ENCODE peak calls at places on chromosomes 6 and 20, in six cellular contexts. H is ascending aorta, K is aorta, A is HepG2, Y is spleen, W is upper lobe of right lung. D is an unnamed sample. For H3K9me3, the result is how much of the 10 kb centered on the place peaks cover.

GRCh38 chr6:30837870-30838269 is 46.4 kb upstream of the DDR1 start:
- DNase-seq in A (no peak), Y (no peak), W (no peak), K (no peak), H (no peak), D (no peak)

GRCh38 chr6:42313038-42313437 is 95.4 kb upstream of the MRPS10 start:
- DNase-seq in W (no peak), H (no peak), Y (no peak), A (no peak), K (no peak), D (no peak)

GRCh38 chr6:137092018-137092417 is 47.3 kb upstream of the IL20RA start:
- DNase-seq in K (no peak), A (no peak), Y (no peak), H (no peak), W (no peak), D (no peak)

GRCh38 chr6:41427642-41428401 is 92.4 kb downstream of the NCR2 start:
- DNase-seq in H (peak), K (peak), W (peak), A (peak), Y (peak), D (peak)

GRCh38 chr6:125346926-125347563 is 45.3 kb upstream of the HDDC2 start:
- DNase-seq in Y (no peak), W (no peak), H (no peak), K (no peak), A (no peak), D (no peak)

GRCh38 chr6:163533443-163533842 is 118.9 kb downstream of the QKI start:
- DNase-seq in W (no peak), A (peak), Y (no peak), K (no peak), H (no peak), D (peak)

GRCh38 chr6:161257778-161258457 is 15.9 kb downstream of the AGPAT4 start:
- DNase-seq in W (no peak), H (peak), Y (no peak), K (peak), A (no peak), D (peak)

GRCh38 chr20:47711046-47711752 is 74.1 kb downstream of the SULF2 start:
- DNase-seq in A (peak), W (no peak), Y (no peak), K (no peak), H (no peak), D (no peak)

GRCh38 chr20:33401922-33402369 is 627 bp upstream of the CDK5RAP1 start:
- DNase-seq in H (no peak), A (no peak), Y (no peak), K (no peak), W (no peak), D (peak)

GRCh38 chr6:115838763-115839401 is 221.8 kb downstream of the FRK start:
- DNase-seq in A (peak), Y (no peak), W (no peak), H (no peak), K (no peak), D (peak)

GRCh38 chr20:23022849-23023248 is 12.3 kb upstream of the SSTR4 start:
- DNase-seq in H (no peak), Y (no peak), W (no peak), A (no peak), K (no peak), D (no peak)

GRCh38 chr20:32623667-32624157 is 38.6 kb upstream of the NOL4L start:
- DNase-seq in H (no peak), A (no peak), K (no peak), W (no peak), Y (no peak), D (no peak)

GRCh38 chr6:12815884-12816600 is 99.5 kb downstream of the PHACTR1 start:
- DNase-seq in K (no peak), W (no peak), H (no peak), A (no peak), Y (no peak), D (no peak)

GRCh38 chr6:97160280-97160679 is 122.7 kb downstream of the MMS22L start:
- DNase-seq in W (no peak), A (no peak), K (no peak), H (no peak), Y (no peak), D (no peak)

GRCh38 chr6:156601156-156601820 is 175.9 kb upstream of the ARID1B start:
- DNase-seq in K (no peak), A (no peak), H (no peak), Y (no peak), W (no peak), D (no peak)

GRCh38 chr20:62937353-62938104 is 418 bp upstream of the GID8 start:
- DNase-seq in W (peak), H (peak), Y (peak), A (peak), K (peak), D (peak)

GRCh38 chr6:104525677-104526322 is 333.9 kb downstream of the HACE1 start:
- DNase-seq in A (peak), Y (peak), K (peak), W (peak), H (peak), D (peak)

GRCh38 chr6:139943391-139943790 is 568.9 kb upstream of the CITED2 start:
- DNase-seq in H (no peak), A (peak), Y (no peak), K (no peak), W (no peak), D (no peak)

GRCh38 chr20:41232971-41233926 is 84.3 kb downstream of the ZHX3 start:
- DNase-seq in H (no peak), Y (no peak), A (no peak), K (no peak), W (no peak), D (no peak)

DNA sequence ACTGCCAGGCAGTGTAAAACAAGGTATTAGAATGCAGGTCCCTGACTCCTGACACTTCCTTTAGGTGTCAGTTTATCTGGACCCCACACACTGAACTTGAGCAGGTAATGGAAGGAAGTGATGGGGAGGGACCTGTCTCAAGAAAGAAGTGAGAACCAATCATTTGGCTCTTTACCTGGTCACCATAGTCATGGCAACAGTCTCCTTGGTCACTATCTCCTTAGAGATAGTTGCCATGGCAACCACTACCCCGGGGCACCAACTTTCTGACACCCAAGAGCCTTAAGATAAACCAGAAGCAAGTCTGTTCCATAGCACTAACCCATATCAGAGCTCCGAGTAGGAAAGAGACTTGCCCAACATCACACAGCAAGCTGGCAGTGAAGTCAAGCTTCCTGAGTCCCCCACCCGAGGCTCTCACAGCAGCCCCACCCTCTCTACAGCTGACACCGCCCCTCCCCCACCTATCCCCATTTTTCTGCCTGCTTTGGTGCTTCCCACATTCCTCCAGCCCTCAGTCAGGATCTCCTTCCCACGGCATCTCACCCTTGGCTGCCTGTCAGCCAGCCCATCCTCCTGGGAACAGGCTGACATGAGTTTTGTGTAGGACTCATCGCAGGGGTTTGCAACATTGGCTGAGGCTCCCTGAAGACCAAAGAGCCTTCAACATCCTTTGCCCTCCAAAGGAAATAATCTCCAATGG is 16.3 kb upstream of the HM13 start:
- DNase-seq in H (peak), A (no peak), W (no peak), Y (no peak), K (peak), D (peak)
- H3K9me3 ChIP-seq in H (under half), A (under half), W (under half), Y (under half), K (under half), D (under half)

GRCh38 chr6:56361812-56362211 is 114.4 kb upstream of the COL21A1 start:
- DNase-seq in K (no peak), Y (peak), H (no peak), W (no peak), A (no peak), D (peak)

GRCh38 chr6:56353860-56354259 is 106.5 kb upstream of the COL21A1 start:
- DNase-seq in H (no peak), Y (no peak), A (no peak), W (no peak), K (no peak), D (no peak)

GRCh38 chr6:56356431-56356830 is 109.1 kb upstream of the COL21A1 start:
- DNase-seq in A (no peak), K (no peak), Y (no peak), W (no peak), H (no peak), D (peak)

GRCh38 chr6:56359201-56359899 is 112.0 kb upstream of the COL21A1 start:
- DNase-seq in H (peak), K (peak), A (peak), Y (no peak), W (no peak), D (peak)

DNA sequence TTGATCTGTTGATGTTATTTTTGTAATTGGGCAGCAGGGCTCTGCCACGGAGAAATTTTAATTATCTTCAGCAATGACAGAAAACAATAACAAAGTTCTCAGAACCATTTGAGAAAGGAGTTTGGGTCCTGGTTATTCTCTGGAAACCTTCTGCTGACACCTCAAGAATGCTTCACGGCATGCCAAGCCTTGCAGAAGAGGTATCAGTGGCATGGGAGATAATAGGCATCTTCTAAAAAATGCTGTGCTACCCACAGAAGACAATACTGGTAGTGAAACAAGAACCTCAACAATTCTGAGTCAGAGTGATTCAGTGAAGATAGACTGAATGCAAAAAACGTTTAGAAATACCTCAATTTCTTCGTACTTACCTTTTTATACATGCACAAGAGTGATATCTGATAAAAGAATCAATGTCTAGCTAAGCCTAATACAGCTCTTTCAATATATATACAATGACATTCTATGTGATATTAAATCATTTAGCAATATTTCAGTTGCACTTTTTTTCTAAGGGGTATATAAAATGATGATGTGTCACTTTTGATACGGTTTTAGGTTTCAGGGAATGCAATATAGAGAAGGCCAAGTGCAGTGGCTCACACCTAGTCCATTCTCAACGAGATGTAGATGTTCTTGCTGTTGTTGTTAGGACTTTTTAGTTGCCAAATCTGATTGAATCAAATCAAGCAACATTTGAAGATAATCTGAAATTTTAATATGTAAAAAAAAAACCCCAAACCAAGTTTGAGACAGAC is 110.4 kb upstream of the COL21A1 start:
- DNase-seq in Y (no peak), A (no peak), W (no peak), H (no peak), K (no peak), D (no peak)
- H3K4me3 ChIP-seq in Y (no peak), A (no peak), W (no peak), H (no peak), K (no peak), D (no peak)

GRCh38 chr20:56091635-56092180 is 86.4 kb upstream of the CBLN4 start:
- DNase-seq in Y (no peak), K (no peak), A (no peak), H (no peak), W (no peak), D (peak)
- H3K9me3 ChIP-seq in Y (under half), K (under half), A (half or more), H (under half), W (under half), D (under half)

GRCh38 chr20:49680475-49680874 is 33.2 kb downstream of the B4GALT5 start:
- DNase-seq in A (no peak), H (no peak), W (no peak), K (no peak), Y (no peak), D (no peak)
- H3K4me3 ChIP-seq in A (no peak), H (no peak), W (no peak), K (no peak), Y (no peak), D (no peak)

GRCh38 chr20:30486103-30486478 is 771.4 kb upstream of the DEFB115 start:
- DNase-seq in A (no peak), W (no peak), K (no peak), Y (no peak), H (no peak), D (no peak)
- H3K9me3 ChIP-seq in A (half or more), W (under half), K (under half), Y (half or more), H (under half), D (under half)

GRCh38 chr6:6832439-6832838 is 243.9 kb downstream of the LY86 start:
- DNase-seq in H (no peak), A (no peak), W (no peak), Y (no peak), K (no peak), D (no peak)
- H3K4me3 ChIP-seq in H (no peak), A (no peak), W (no peak), Y (no peak), K (no peak), D (no peak)

DNA sequence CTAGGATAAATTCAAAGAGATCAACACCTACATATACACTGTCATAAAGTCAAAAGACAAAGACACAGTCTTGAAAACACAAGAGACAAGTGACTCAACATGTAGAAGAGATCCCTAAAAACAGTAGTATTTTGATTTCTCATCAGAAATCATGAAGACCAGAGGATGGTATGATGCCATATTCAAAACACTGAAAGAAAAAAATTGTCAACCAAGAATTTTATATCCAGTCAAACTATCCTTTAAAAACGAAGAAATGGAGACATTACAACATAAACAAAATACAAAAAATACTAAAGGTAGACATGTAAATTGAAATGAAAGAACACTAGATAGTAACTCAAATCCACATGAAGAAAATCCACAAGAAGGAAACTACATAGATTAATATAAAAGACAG is 27.3 kb upstream of the HBS1L start:
- DNase-seq in Y (no peak), A (no peak), K (no peak), H (no peak), W (no peak), D (no peak)
- H3K9me3 ChIP-seq in Y (under half), A (under half), K (under half), H (under half), W (under half), D (under half)

GRCh38 chr6:131916847-131917246 is 34.3 kb downstream of the CCN2 start:
- DNase-seq in W (no peak), A (no peak), H (no peak), K (no peak), Y (no peak), D (no peak)

GRCh38 chr6:131920656-131921055 is 30.5 kb downstream of the CCN2 start:
- DNase-seq in W (no peak), Y (no peak), H (no peak), K (no peak), A (no peak), D (no peak)

GRCh38 chr6:131918650-131919355 is 32.4 kb downstream of the CCN2 start:
- DNase-seq in H (no peak), W (no peak), A (no peak), Y (no peak), K (no peak), D (no peak)

GRCh38 chr6:131917318-131917717 is 33.9 kb downstream of the CCN2 start:
- DNase-seq in A (no peak), K (no peak), Y (no peak), W (no peak), H (no peak), D (no peak)

DNA sequence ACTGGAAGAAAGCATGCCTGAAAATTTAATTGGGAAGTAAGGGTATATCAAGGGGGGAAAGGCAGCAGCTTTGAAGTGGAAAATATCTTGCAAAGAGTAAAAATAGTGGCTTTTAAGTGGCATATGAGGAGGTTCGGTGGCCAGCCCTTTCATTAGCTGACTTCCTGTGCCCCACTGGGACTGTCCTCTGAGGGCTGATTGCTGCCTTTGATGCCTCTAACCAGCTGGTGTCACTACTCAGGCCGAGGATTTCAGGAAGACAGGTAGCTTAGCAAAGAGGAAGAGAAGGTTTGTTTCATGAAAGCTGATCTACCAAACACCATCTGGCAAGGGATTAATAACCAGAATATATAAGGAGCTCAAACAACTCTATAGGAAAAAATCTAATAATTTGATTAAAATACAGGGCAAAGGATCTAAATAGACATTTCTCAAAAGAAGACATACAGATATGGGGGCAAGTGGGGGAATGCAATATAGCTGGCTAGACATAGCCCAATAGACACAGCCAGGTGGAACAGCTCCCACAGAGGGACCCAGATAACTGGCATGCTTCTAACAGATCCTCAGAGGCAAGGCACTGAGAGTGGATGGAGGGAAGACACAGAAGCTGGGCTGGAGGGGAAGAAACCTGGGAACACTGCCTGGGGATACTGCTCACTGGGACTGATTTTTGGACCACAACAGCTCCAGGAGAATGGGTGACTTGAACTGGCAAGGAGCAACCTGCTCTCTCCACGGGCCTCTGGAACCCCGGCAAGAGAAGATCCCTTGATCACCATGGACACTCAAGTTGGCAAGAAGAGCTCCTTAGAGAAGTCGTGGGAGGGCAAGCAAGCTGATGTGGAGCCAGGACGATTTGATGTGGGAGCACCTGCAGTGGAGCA is 33.2 kb downstream of the CCN2 start:
- DNase-seq in W (no peak), K (no peak), A (no peak), H (no peak), Y (no peak), D (no peak)
- H3K4me3 ChIP-seq in W (no peak), K (no peak), A (no peak), H (no peak), Y (no peak), D (no peak)

DNA sequence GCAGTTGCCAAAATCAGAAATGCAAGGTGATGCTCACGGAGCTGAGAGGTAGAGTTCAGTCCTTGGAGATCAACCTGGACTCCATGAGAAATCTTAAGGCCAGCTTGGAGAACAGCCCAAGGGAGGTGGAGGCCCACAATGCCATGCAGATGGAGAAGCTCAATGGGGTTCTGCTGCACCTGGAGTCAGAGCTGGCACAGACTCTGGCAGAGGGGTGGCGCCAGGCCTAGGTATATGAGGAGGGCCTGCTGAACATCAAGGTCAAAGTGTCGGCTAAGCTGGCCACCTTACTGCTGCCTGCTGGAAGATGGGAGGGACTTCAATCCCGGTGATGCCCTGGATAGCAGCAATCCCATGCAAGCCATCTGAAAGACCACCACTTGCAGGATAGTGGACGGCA is 23.9 kb upstream of the FUT9 start:
- DNase-seq in A (no peak), W (no peak), Y (peak), H (no peak), K (no peak), D (no peak)
- H3K9me3 ChIP-seq in A (under half), W (under half), Y (under half), H (under half), K (under half), D (under half)

GRCh38 chr6:28791002-28791383 is 132.8 kb downstream of the TRIM27 start:
- DNase-seq in H (no peak), Y (no peak), K (no peak), W (no peak), A (no peak), D (no peak)

GRCh38 chr6:28785962-28786679 is 137.7 kb downstream of the TRIM27 start:
- DNase-seq in Y (no peak), H (no peak), K (no peak), W (no peak), A (no peak), D (no peak)

GRCh38 chr6:28794175-28795002 is 129.4 kb downstream of the TRIM27 start:
- DNase-seq in H (no peak), A (peak), K (no peak), Y (no peak), W (no peak), D (peak)

GRCh38 chr6:28789553-28790083 is 134.2 kb downstream of the TRIM27 start:
- DNase-seq in A (peak), K (no peak), W (no peak), H (no peak), Y (no peak), D (peak)
- H3K4me3 ChIP-seq in A (peak), K (no peak), W (peak), H (no peak), Y (peak), D (peak)